ENCODE peak calls at places on chromosomes 7 and 10, in eight cellular contexts. N is ovary; R is AG04450; F is adrenal gland; B is CD4-positive, CD25-positive, alpha-beta regulatory T cell; D is HCT116; U is tibial artery; A is dorsolateral prefrontal cortex. O is an unnamed sample.

GRCh38 chr7:93728292-93728691 is 153.8 kb upstream of the CALCR start:
- DNase-seq in N (no peak), R (no peak), F (no peak), B (no peak), D (no peak), U (no peak), A (no peak), O (no peak)

GRCh38 chr10:88991161-88991899 is 732 bp downstream of the FAS start:
- DNase-seq in N (peak; percentile 87), R (no peak), F (peak; percentile 77), B (peak; percentile 78), D (peak; percentile 35), U (peak; percentile 88), A (no peak), O (no peak)

GRCh38 chr10:89837173-89838001 is 136.0 kb downstream of the KIF20B start:
- DNase-seq in N (peak; percentile 19), R (no peak), F (peak; percentile 11), B (peak; percentile 33), D (no peak), U (no peak), A (no peak), O (no peak)

GRCh38 chr10:103123282-103124033 is 69.6 kb downstream of the NT5C2 start:
- DNase-seq in N (no peak), R (no peak), F (no peak), B (no peak), D (no peak), U (no peak), A (no peak), O (no peak)

GRCh38 chr7:94182066-94182465 is 177.9 kb upstream of the BET1 start:
- DNase-seq in N (no peak), R (peak; percentile 77), F (no peak), B (no peak), D (peak; percentile 10), U (no peak), A (no peak), O (peak; percentile 35)

GRCh38 chr7:139673230-139673629 is 104.6 kb downstream of the HIPK2 start:
- DNase-seq in N (no peak), R (no peak), F (peak; percentile 51), B (peak; percentile 22), D (no peak), U (no peak), A (no peak), O (no peak)

GRCh38 chr10:3869036-3869435 is 84.0 kb upstream of the KLF6 start:
- DNase-seq in N (no peak), R (no peak), F (no peak), B (no peak), D (no peak), U (no peak), A (no peak), O (no peak)

GRCh38 chr10:102632394-102633062 is 11.8 kb upstream of the TRIM8 start:
- DNase-seq in N (no peak), R (no peak), F (no peak), B (no peak), D (no peak), U (no peak), A (peak; percentile 26), O (no peak)

GRCh38 chr10:35735412-35735811 is 93.3 kb upstream of the FZD8 start:
- DNase-seq in N (no peak), R (no peak), F (no peak), B (no peak), D (no peak), U (no peak), A (no peak), O (no peak)

GRCh38 chr7:84674236-84674913 is 479.8 kb upstream of the SEMA3A start:
- DNase-seq in N (no peak), R (no peak), F (no peak), B (no peak), D (no peak), U (no peak), A (no peak), O (no peak)

GRCh38 chr7:150716368-150716767 is at the start of gene GIMAP1:
- DNase-seq in N (no peak), R (no peak), F (no peak), B (peak; percentile 85), D (no peak), U (no peak), A (no peak), O (no peak)

GRCh38 chr10:84706431-84706830 is 378.0 kb downstream of the CCSER2 start:
- DNase-seq in N (no peak), R (no peak), F (no peak), B (no peak), D (no peak), U (no peak), A (no peak), O (no peak)

GRCh38 chr10:100625821-100626220 is 90.1 kb downstream of the HIF1AN start:
- DNase-seq in N (no peak), R (no peak), F (no peak), B (no peak), D (no peak), U (peak; percentile 17), A (no peak), O (no peak)

GRCh38 chr10:93495654-93496321 is 624 bp upstream of the CEP55 start:
- DNase-seq in N (peak; percentile 28), R (no peak), F (peak; percentile 41), B (peak; percentile 37), D (no peak), U (no peak), A (no peak), O (no peak)

GRCh38 chr7:142300689-142301088 is 42.8 kb upstream of the PRSS58 start:
- DNase-seq in N (no peak), R (no peak), F (no peak), B (peak; percentile 41), D (peak; percentile 28), U (no peak), A (no peak), O (no peak)

GRCh38 chr10:120456626-120457430 is at the start of gene PLPP4:
- DNase-seq in N (no peak), R (no peak), F (peak; percentile 15), B (no peak), D (no peak), U (no peak), A (no peak), O (no peak)

GRCh38 chr7:114415054-114415997 is 711 bp downstream of the FOXP2 start:
- DNase-seq in N (no peak), R (no peak), F (no peak), B (no peak), D (no peak), U (no peak), A (no peak), O (no peak)
- H3K27ac ChIP-seq in N (no peak overlapping the region), R (no peak overlapping the region), F (no peak overlapping the region), B (no peak overlapping the region), D (no peak overlapping the region), U (peak overlapping the region; percentile 46), A (no peak overlapping the region), O (peak overlapping the region; percentile 54)

DNA sequence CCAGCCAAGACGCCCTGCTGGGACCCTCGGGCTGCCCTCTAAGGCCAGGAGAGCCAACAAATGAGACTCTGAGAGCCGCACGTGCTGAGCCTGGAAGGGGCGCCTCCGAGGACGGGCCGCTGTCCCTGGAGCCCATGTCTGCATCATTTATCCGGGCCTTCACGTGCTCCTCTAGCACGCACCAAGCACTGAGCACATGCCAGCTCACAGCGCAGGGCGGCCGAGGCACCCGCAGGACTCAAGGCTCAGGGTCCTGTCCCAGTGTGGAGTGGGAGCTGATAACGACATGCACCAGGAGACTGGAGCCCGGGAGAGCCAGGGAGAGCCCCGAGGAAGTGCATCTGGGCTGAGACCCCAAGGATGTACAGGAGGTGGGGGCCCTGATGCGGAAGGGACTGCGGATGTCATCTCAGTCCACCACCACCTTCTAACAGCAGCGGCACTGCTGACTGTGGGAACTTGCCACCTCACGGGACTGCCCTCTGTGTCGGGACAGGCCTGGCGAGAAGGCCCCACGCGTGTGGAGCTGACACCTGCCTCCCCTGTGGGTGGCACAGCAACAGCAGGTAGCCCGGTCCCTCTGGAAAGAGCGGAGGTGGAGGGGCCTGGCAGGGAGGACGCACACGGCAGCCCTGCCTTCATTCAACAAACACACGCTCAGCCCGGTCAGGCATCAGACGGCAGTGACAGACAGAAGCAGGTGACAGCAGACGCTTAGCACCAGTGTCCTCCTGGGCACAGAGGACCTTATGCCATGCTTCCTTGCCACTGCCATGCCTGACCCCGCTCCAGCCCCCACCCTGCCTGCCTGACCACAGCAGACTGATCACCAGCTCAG is 182.9 kb downstream of the ELFN1 start:
- DNase-seq in N (no peak), R (no peak), F (peak; percentile 4), B (no peak), D (no peak), U (peak; percentile 58), A (peak; percentile 11), O (no peak)
- H3K27ac ChIP-seq in N (no peak overlapping the region), R (no peak overlapping the region), F (no peak overlapping the region), B (no peak overlapping the region), D (no peak overlapping the region), U (no peak overlapping the region), A (no peak overlapping the region), O (no peak overlapping the region)

DNA sequence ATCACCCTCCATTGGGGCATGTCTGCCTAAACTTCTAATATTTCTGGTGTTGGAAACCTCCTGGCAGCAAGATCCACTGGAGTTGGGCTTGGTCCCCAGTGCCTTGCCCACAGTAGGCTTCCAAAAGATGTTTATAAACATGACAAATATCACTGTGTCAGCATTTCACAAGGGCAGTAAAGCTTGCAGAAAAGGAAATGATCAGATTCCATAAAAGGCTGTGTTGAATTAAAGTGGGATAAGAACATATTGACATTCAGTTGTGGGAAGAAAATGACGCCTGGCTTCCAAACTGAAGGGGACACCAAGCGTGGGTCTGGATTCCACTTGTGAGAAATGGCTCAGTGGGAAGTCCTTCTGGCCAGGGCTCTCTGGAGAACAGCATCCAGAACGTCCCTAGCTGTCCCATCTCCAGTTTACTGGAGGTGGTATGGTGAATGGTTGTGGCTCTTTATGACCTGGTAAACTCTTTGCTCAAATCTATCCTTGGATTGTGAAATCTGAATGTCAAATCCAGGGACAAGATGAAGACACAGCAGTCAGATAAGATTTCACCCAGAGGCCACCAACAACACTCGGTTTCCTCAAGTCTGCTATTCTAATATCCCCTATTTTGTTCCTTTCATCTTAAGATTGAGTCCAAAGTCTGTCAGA is 287.2 kb downstream of the TNS3 start:
- DNase-seq in N (no peak), R (no peak), F (no peak), B (no peak), D (no peak), U (no peak), A (no peak), O (no peak)
- H3K27ac ChIP-seq in N (no peak overlapping the region), R (peak overlapping the region; percentile 47), F (peak overlapping the region; percentile 54), B (no peak overlapping the region), D (no peak overlapping the region), U (peak overlapping the region; percentile 49), A (peak overlapping the region; percentile 17), O (peak overlapping the region; percentile 39)

GRCh38 chr10:114996542-114996941 is 58.5 kb downstream of the TRUB1 start:
- DNase-seq in N (no peak), R (peak; percentile 38), F (no peak), B (no peak), D (no peak), U (no peak), A (no peak), O (no peak)

GRCh38 chr10:115004236-115004862 is 66.4 kb downstream of the TRUB1 start:
- DNase-seq in N (no peak), R (no peak), F (no peak), B (no peak), D (no peak), U (no peak), A (no peak), O (no peak)

GRCh38 chr10:115005771-115006170 is 67.8 kb downstream of the TRUB1 start:
- DNase-seq in N (no peak), R (no peak), F (no peak), B (no peak), D (no peak), U (no peak), A (no peak), O (no peak)

GRCh38 chr10:114998993-114999392 is 61.0 kb downstream of the TRUB1 start:
- DNase-seq in N (no peak), R (no peak), F (no peak), B (no peak), D (no peak), U (no peak), A (no peak), O (no peak)

GRCh38 chr10:115001506-115002381 is 63.7 kb downstream of the TRUB1 start:
- DNase-seq in N (peak; percentile 21), R (no peak), F (peak; percentile 34), B (peak; percentile 26), D (no peak), U (no peak), A (peak; percentile 38), O (no peak)
- H3K27ac ChIP-seq in N (no peak overlapping the region), R (no peak overlapping the region), F (peak overlapping the region; percentile 16), B (no peak overlapping the region), D (no peak overlapping the region), U (no peak overlapping the region), A (peak overlapping the region; percentile 77), O (peak overlapping the region; percentile 7)